ENCODE peak calls at places on chromosomes 12 and 14, in five cellular contexts. R, V, J, K and Z are unnamed samples.

GRCh38 chr12:14824012-14824634 is 10.1 kb upstream of the SMCO3 start:
- DNase-seq in K (no peak), V (no peak), J (no peak), R (no peak), Z (no peak)

GRCh38 chr14:103563089-103563620 is 395 bp downstream of the COA8 start:
- DNase-seq in V (no peak), K (peak), J (no peak), R (no peak), Z (peak)

GRCh38 chr12:4388662-4389061 is 9.2 kb upstream of the FGF23 start:
- DNase-seq in R (no peak), V (no peak), J (no peak), K (no peak), Z (no peak)

GRCh38 chr12:72269491-72269890 is 2.7 kb upstream of the TRHDE start:
- DNase-seq in V (no peak), J (no peak), K (no peak), R (no peak), Z (no peak)

GRCh38 chr12:125081427-125081826 is 16.2 kb downstream of the AACS start:
- DNase-seq in R (no peak), V (no peak), K (peak), J (no peak), Z (no peak)

GRCh38 chr12:14185441-14186192 is 179.9 kb upstream of the ATF7IP start:
- DNase-seq in J (no peak), R (no peak), V (peak), K (peak), Z (no peak)

GRCh38 chr12:11580125-11580751 is 69.2 kb upstream of the ETV6 start:
- DNase-seq in V (peak), J (no peak), K (peak), R (no peak), Z (no peak)

GRCh38 chr12:10189653-10190052 is 10.8 kb downstream of the TMEM52B start:
- DNase-seq in R (no peak), J (peak), K (no peak), V (no peak), Z (no peak)